ENCODE peak calls at places on chromosomes 11 and 22, in five cellular contexts. One of them, this sample, is unnamed.

GRCh38 chr22:44256085-44256484 is 56.7 kb downstream of the SHISAL1 start:
- DNase-seq in hypothalamus: no peak
- DNase-seq in GM19239: no peak
- DNase-seq in mammary epithelial cell: no peak
- DNase-seq in GM12892: no peak
- DNase-seq in this sample: peak

GRCh38 chr22:20227363-20227762 is 40.8 kb downstream of the RTN4R start:
- DNase-seq in GM12892: no peak
- DNase-seq in mammary epithelial cell: no peak
- DNase-seq in hypothalamus: no peak
- DNase-seq in GM19239: no peak
- DNase-seq in this sample: no peak

GRCh38 chr11:73467505-73467904 is 91.3 kb downstream of the RELT start:
- DNase-seq in GM19239: no peak
- DNase-seq in mammary epithelial cell: no peak
- DNase-seq in GM12892: no peak
- DNase-seq in hypothalamus: no peak
- DNase-seq in this sample: no peak

GRCh38 chr22:26890870-26891269 is 233.5 kb downstream of the MIAT start:
- DNase-seq in mammary epithelial cell: no peak
- DNase-seq in hypothalamus: no peak
- DNase-seq in GM19239: no peak
- DNase-seq in GM12892: no peak
- DNase-seq in this sample: no peak

GRCh38 chr11:102620858-102621561 is 4.1 kb downstream of the MMP20 start:
- DNase-seq in mammary epithelial cell: no peak
- DNase-seq in GM12892: no peak
- DNase-seq in hypothalamus: no peak
- DNase-seq in GM19239: no peak
- DNase-seq in this sample: no peak

GRCh38 chr11:118106789-118107335 is 20.1 kb upstream of the SMIM35 start:
- DNase-seq in GM19239: no peak
- DNase-seq in hypothalamus: no peak
- DNase-seq in mammary epithelial cell: peak
- DNase-seq in GM12892: no peak
- DNase-seq in this sample: no peak

GRCh38 chr11:70942593-70942992 is 309.8 kb downstream of the SHANK2 start:
- DNase-seq in hypothalamus: no peak
- DNase-seq in GM12892: no peak
- DNase-seq in mammary epithelial cell: no peak
- DNase-seq in GM19239: no peak
- DNase-seq in this sample: no peak

GRCh38 chr22:27975381-27976013 is 56.4 kb upstream of the PITPNB start:
- DNase-seq in GM19239: no peak
- DNase-seq in GM12892: no peak
- DNase-seq in hypothalamus: no peak
- DNase-seq in mammary epithelial cell: no peak
- DNase-seq in this sample: no peak

GRCh38 chr11:66281776-66282467 is 3.9 kb downstream of the CNIH2 start:
- DNase-seq in mammary epithelial cell: no peak
- DNase-seq in hypothalamus: no peak
- DNase-seq in GM12892: no peak
- DNase-seq in GM19239: no peak
- DNase-seq in this sample: no peak

GRCh38 chr22:31938258-31938657 is 6.1 kb upstream of the YWHAH start:
- DNase-seq in hypothalamus: no peak
- DNase-seq in GM12892: no peak
- DNase-seq in GM19239: no peak
- DNase-seq in mammary epithelial cell: no peak
- DNase-seq in this sample: no peak

GRCh38 chr11:17814546-17814945 is 80.0 kb downstream of the KCNC1 start:
- DNase-seq in GM19239: no peak
- DNase-seq in hypothalamus: no peak
- DNase-seq in GM12892: no peak
- DNase-seq in mammary epithelial cell: no peak
- DNase-seq in this sample: no peak

GRCh38 chr11:132982769-132983168 is 549.5 kb downstream of the OPCML start:
- DNase-seq in hypothalamus: no peak
- DNase-seq in GM12892: no peak
- DNase-seq in mammary epithelial cell: no peak
- DNase-seq in GM19239: no peak
- DNase-seq in this sample: no peak

GRCh38 chr11:83648610-83649467 is 362.7 kb upstream of the CCDC90B start:
- DNase-seq in GM12892: no peak
- DNase-seq in hypothalamus: no peak
- DNase-seq in mammary epithelial cell: no peak
- DNase-seq in GM19239: no peak
- DNase-seq in this sample: no peak

GRCh38 chr11:41659990-41660389 is 200.5 kb upstream of the LRRC4C start:
- DNase-seq in GM19239: no peak
- DNase-seq in hypothalamus: no peak
- DNase-seq in mammary epithelial cell: peak
- DNase-seq in GM12892: no peak
- DNase-seq in this sample: no peak

GRCh38 chr22:46072030-46072881 is 78.1 kb upstream of the PPARA start:
- DNase-seq in GM19239: peak
- DNase-seq in hypothalamus: no peak
- DNase-seq in GM12892: peak
- DNase-seq in mammary epithelial cell: peak
- DNase-seq in this sample: peak

GRCh38 chr11:57155838-57156583 is 25.7 kb upstream of the LRRC55 start:
- DNase-seq in GM12892: no peak
- DNase-seq in hypothalamus: no peak
- DNase-seq in GM19239: no peak
- DNase-seq in mammary epithelial cell: no peak
- DNase-seq in this sample: no peak

GRCh38 chr11:42200311-42200710 is 740.9 kb upstream of the LRRC4C start:
- DNase-seq in hypothalamus: no peak
- DNase-seq in mammary epithelial cell: no peak
- DNase-seq in GM12892: no peak
- DNase-seq in GM19239: no peak
- DNase-seq in this sample: no peak

GRCh38 chr11:95322546-95322945 is 91.5 kb upstream of the SESN3 start:
- DNase-seq in GM19239: no peak
- DNase-seq in mammary epithelial cell: peak
- DNase-seq in GM12892: no peak
- DNase-seq in hypothalamus: no peak
- DNase-seq in this sample: no peak

GRCh38 chr11:117995472-117995871 is 9.3 kb downstream of the IL10RA start:
- DNase-seq in mammary epithelial cell: no peak
- DNase-seq in GM19239: no peak
- DNase-seq in GM12892: no peak
- DNase-seq in hypothalamus: no peak
- DNase-seq in this sample: no peak

GRCh38 chr11:86551286-86551685 is 121.1 kb downstream of the ME3 start:
- DNase-seq in GM12892: no peak
- DNase-seq in hypothalamus: no peak
- DNase-seq in mammary epithelial cell: peak
- DNase-seq in GM19239: no peak
- DNase-seq in this sample: no peak

GRCh38 chr11:60175860-60176275 is 7.0 kb downstream of the MS4A6A start:
- DNase-seq in mammary epithelial cell: peak
- DNase-seq in GM19239: no peak
- DNase-seq in GM12892: no peak
- DNase-seq in hypothalamus: no peak
- DNase-seq in this sample: no peak

GRCh38 chr11:62922653-62923371 is 1.6 kb upstream of the CHRM1 start:
- DNase-seq in GM12892: no peak
- DNase-seq in mammary epithelial cell: no peak
- DNase-seq in hypothalamus: no peak
- DNase-seq in GM19239: no peak
- DNase-seq in this sample: peak

GRCh38 chr11:130999086-130999485 is 82.8 kb upstream of the SNX19 start:
- DNase-seq in GM19239: no peak
- DNase-seq in GM12892: no peak
- DNase-seq in mammary epithelial cell: peak
- DNase-seq in hypothalamus: no peak
- DNase-seq in this sample: no peak

GRCh38 chr11:69840371-69841169 is 21.4 kb upstream of the FGF3 start:
- DNase-seq in hypothalamus: no peak
- DNase-seq in GM12892: no peak
- DNase-seq in GM19239: no peak
- DNase-seq in mammary epithelial cell: peak
- DNase-seq in this sample: no peak

GRCh38 chr22:42345458-42345857 is 75.0 kb upstream of the TCF20 start:
- DNase-seq in mammary epithelial cell: no peak
- DNase-seq in GM12892: no peak
- DNase-seq in GM19239: no peak
- DNase-seq in hypothalamus: no peak
- DNase-seq in this sample: no peak

GRCh38 chr22:46443850-46444389 is 93.5 kb downstream of the CELSR1 start:
- DNase-seq in GM19239: no peak
- DNase-seq in mammary epithelial cell: no peak
- DNase-seq in hypothalamus: no peak
- DNase-seq in GM12892: no peak
- DNase-seq in this sample: no peak

GRCh38 chr11:87286338-87286737 is 248.6 kb downstream of the TMEM135 start:
- DNase-seq in GM12892: no peak
- DNase-seq in mammary epithelial cell: no peak
- DNase-seq in hypothalamus: no peak
- DNase-seq in GM19239: no peak
- DNase-seq in this sample: no peak

GRCh38 chr11:88104408-88104807 is 70.8 kb downstream of the RAB38 start:
- DNase-seq in GM12892: no peak
- DNase-seq in hypothalamus: no peak
- DNase-seq in mammary epithelial cell: peak
- DNase-seq in GM19239: no peak
- DNase-seq in this sample: no peak

GRCh38 chr22:46895753-46896152 is 133.3 kb downstream of the TBC1D22A start:
- DNase-seq in hypothalamus: no peak
- DNase-seq in GM19239: no peak
- DNase-seq in GM12892: no peak
- DNase-seq in mammary epithelial cell: no peak
- DNase-seq in this sample: no peak

GRCh38 chr11:75565221-75565814 is 3.3 kb downstream of the SERPINH1 start:
- DNase-seq in hypothalamus: no peak
- DNase-seq in GM19239: no peak
- DNase-seq in GM12892: no peak
- DNase-seq in mammary epithelial cell: peak
- DNase-seq in this sample: no peak

GRCh38 chr11:120925944-120926343 is 98.0 kb upstream of the TBCEL start:
- DNase-seq in GM19239: peak
- DNase-seq in GM12892: peak
- DNase-seq in hypothalamus: no peak
- DNase-seq in mammary epithelial cell: no peak
- DNase-seq in this sample: no peak

GRCh38 chr11:43354311-43354710 is 4.4 kb upstream of the TTC17 start:
- DNase-seq in hypothalamus: no peak
- DNase-seq in GM12892: no peak
- DNase-seq in mammary epithelial cell: no peak
- DNase-seq in GM19239: no peak
- DNase-seq in this sample: no peak

This sample was measured in activated CD8-positive, alpha-beta memory T cell treated with anti-CD3 and anti-CD28 coated beads, Interleukin-2, amount 10 ng/mL, durations not matched to agents 7 days and 5 days.